ENCODE peak calls at places on chromosomes 13 and 19, in seven cellular contexts. Z, L, O, Q, H, V and Y are unnamed samples.

GRCh38 chr19:28793391-28794168 is 419.4 kb downstream of the UQCRFS1 start:
- ATAC-seq in H (no peak), O (no peak), L (no peak), Z (no peak), V (no peak), Q (no peak), Y (no peak)

GRCh38 chr13:19071161-19071936 is 110.3 kb downstream of the TUBA3C start:
- ATAC-seq in L (no peak), Z (no peak), H (no peak), Q (no peak), O (no peak), V (no peak), Y (no peak)

GRCh38 chr13:110070046-110070445 is 236.9 kb downstream of the COL4A1 start:
- ATAC-seq in Q (no peak), O (no peak), H (no peak), L (no peak), V (no peak), Z (no peak), Y (no peak)

GRCh38 chr19:34990578-34991192 is 9.4 kb upstream of the GRAMD1A start:
- ATAC-seq in H (no peak), O (no peak), V (no peak), L (peak; percentile 80), Q (no peak), Z (no peak), Y (no peak)

GRCh38 chr13:65347420-65348030 is 1882.6 kb downstream of the PCDH9 start:
- ATAC-seq in Q (no peak), L (no peak), Z (no peak), H (no peak), V (no peak), O (no peak), Y (no peak)

GRCh38 chr19:738509-739128 is 12.3 kb upstream of the MISP start:
- ATAC-seq in L (no peak), H (no peak), Z (no peak), O (no peak), Q (no peak), V (peak; percentile 49), Y (no peak)

GRCh38 chr19:39400997-39401548 is 5.6 kb upstream of the ZFP36 start:
- ATAC-seq in H (no peak), L (peak; percentile 8), O (no peak), Q (no peak), V (no peak), Z (no peak), Y (no peak)

GRCh38 chr19:35872180-35872579 is 3.8 kb downstream of the APLP1 start:
- ATAC-seq in Q (no peak), O (no peak), H (no peak), Z (no peak), L (no peak), V (no peak), Y (no peak)

GRCh38 chr13:111944171-111944583 is 122.8 kb upstream of the SOX1 start:
- ATAC-seq in Q (no peak), L (no peak), O (no peak), H (no peak), V (no peak), Z (no peak), Y (peak; percentile 13)

GRCh38 chr19:15332311-15332996 is at the start of gene BRD4:
- ATAC-seq in L (peak; percentile 24), H (peak; percentile 76), V (peak; percentile 75), Q (peak; percentile 53), Z (peak; percentile 88), O (peak; percentile 63), Y (peak; percentile 90)

GRCh38 chr13:52845766-52846566 is 2.5 kb downstream of the PCDH8 start:
- ATAC-seq in L (no peak), Z (no peak), O (no peak), H (no peak), V (peak; percentile 33), Q (no peak), Y (no peak)

GRCh38 chr19:11151181-11151580 is 4.4 kb downstream of the SPC24 start:
- ATAC-seq in O (no peak), Z (no peak), H (no peak), L (no peak), V (no peak), Q (no peak), Y (no peak)

GRCh38 chr19:10142701-10143375 is 23.1 kb upstream of the EIF3G start:
- ATAC-seq in Z (no peak), Q (no peak), V (peak; percentile 43), L (no peak), H (no peak), O (no peak), Y (no peak)

DNA sequence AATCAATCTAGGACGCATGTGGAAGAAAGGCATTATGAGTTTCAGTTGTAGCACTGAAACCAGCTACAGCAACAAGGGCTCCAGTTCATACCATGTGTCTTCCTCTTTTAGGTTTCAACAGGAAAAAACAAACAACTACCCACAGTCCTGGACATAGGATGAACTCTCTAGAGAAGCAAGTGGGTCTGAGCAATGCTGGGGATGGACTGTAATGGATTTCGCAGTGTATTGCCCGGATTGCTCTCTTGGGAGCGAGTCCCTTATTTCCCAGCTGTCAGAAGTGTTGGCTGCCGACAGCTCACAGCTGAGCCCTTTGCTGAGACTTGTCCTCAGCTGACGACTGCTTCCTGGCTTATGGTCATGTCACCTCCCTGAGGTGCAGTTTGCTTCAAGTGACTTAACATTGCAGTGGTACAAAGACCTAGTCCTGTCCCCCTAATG is 12.1 kb upstream of the MYCBP2 start:
- ATAC-seq in Q (no peak), Z (no peak), V (peak; percentile 43), O (no peak), L (peak; percentile 78), H (no peak), Y (no peak)
- TF ChIP-seq POLR2A in Q (no peak), Z (no peak), V (no peak), O (no peak), L (peak; percentile 41), H (no peak), Y (no peak)

GRCh38 chr13:32468502-32469147 is 40.7 kb upstream of the N4BP2L1 start:
- ATAC-seq in V (peak; percentile 53), L (no peak), O (no peak), H (no peak), Z (peak; percentile 56), Q (peak; percentile 77), Y (no peak)

GRCh38 chr13:32475403-32475802 is 47.5 kb upstream of the N4BP2L1 start:
- ATAC-seq in H (no peak), O (no peak), V (no peak), Q (peak; percentile 58), L (no peak), Z (no peak), Y (no peak)

GRCh38 chr13:32473650-32474049 is 45.7 kb upstream of the N4BP2L1 start:
- ATAC-seq in L (no peak), Z (no peak), Q (no peak), O (no peak), V (no peak), H (no peak), Y (no peak)

GRCh38 chr13:32472194-32472621 is 44.3 kb upstream of the N4BP2L1 start:
- ATAC-seq in H (no peak), Q (no peak), V (no peak), L (peak; percentile 89), O (peak; percentile 15), Z (no peak), Y (no peak)

DNA sequence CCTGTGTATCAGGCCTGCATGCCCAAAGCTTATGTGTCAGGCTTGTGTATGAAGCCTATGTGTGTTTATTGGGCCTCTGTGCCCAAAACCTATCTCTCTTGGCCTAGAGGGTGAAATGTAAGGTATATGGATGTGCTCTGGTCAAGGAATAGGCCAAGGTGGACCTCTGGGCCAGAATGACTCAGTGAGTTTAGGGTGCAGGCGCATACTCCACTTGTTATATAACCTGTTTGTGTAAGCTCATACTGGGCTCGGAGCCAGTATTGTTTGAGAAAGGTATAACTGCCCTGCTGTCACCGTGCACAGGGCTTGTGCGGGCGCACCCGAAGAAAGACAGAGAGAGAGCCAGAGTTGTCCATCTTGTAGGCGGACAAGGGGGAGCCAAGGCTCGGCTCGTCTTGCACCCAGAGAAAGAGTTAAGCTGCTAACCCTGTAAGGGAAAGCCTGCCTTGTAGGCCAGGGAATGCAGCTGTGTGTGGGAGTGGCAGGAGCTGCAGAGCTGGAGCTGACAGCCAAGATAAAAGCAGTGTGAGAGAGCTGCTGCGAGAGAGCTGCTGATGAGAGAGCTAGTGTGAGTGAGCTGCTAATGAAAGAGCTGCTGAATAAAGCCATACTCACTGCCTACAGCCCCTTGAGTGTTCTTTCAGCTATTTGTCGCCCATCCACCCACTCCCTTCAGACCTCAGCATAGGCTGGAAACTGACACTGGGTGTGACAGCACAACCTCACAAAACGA is 43.4 kb upstream of the N4BP2L1 start:
- ATAC-seq in L (peak; percentile 15), O (peak; percentile 32), V (no peak), Q (peak; percentile 90), H (no peak), Z (no peak), Y (no peak)
- H3K27ac ChIP-seq in L (peak overlapping the region; percentile 84), O (peak overlapping the region; percentile 68), V (no peak overlapping the region), Q (peak overlapping the region; percentile 44), H (no peak overlapping the region), Z (no peak overlapping the region), Y (no peak overlapping the region)

GRCh38 chr19:13100031-13100588 is 2.5 kb downstream of the LYL1 start:
- ATAC-seq in O (no peak), V (no peak), Q (no peak), Z (no peak), L (peak; percentile 57), H (no peak), Y (no peak)
- H3K4me1 ChIP-seq in O (peaks cover 25% of the 10 kb centered on the region), V (peaks cover 30% of the 10 kb centered on the region), Q (peaks cover 82% of the 10 kb centered on the region), Z (peaks cover 14% of the 10 kb centered on the region), L (peaks cover 53% of the 10 kb centered on the region), H (peaks cover 45% of the 10 kb centered on the region), Y (peaks cover 96% of the 10 kb centered on the region)

DNA sequence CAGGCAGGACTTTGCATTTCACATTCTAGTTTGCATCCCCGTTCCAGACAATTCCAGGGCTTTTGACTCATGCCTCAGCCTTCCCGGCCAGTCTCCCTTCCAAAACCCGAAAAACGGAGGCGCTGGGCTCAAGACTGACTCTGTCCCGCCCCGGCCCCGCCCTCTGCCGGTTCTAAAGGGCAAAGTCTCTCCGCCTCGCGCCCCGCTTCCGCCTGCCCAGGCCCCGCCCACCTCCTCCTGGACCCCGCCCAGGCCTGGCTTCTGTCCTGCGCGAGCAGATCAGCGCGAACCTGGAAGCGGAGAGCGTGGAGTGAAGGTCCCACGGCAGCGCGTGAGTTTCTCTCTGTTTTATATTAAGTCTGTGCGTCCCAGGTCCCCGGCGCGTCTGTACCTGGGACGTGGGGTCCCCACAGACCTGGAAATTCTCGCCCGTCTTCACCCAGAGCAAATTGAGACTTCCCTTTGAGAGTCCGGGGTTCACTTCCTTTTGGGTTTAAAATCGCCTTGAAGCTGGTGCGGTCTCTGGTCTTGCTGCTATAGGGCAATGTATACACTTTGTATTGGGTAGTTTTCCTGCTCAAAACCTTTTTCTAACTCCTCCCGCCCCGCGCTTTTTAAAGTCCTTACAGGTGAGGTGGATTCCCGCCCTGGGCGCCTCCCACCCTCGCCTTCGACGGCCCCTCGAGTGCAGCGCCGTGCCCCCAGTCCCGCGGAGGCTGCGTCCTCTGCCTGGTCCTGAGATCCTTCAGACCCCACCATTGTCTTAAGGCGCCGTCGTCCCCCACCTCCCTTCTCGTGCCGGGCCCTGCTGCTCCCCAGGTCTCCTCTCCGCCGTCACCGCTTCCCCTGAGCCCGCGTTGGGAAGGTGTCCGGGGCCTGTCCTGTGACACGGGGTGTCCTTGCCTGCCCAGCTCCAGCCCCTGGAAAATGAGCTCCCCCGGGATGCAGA is 31.2 kb downstream of the ZNF701 start:
- ATAC-seq in O (peak; percentile 95), V (peak; percentile 100), Q (peak; percentile 99), H (peak; percentile 98), L (peak; percentile 99), Z (no peak), Y (peak; percentile 98)
- TF ChIP-seq POLR2A in O (no peak), V (peak; percentile 31), Q (peak; percentile 85), H (no peak), L (peak; percentile 80), Z (no peak), Y (no peak)